ENCODE peak calls at places on chromosomes 16 and 17, in five cellular contexts. One of them, this sample, is unnamed.

GRCh38 chr17:61247438-61247837 is 152.2 kb upstream of the TBX2 start:
- DNase-seq in tibial nerve: peak
- DNase-seq in endodermal cell: no peak
- DNase-seq in coronary artery: no peak
- DNase-seq in mesendoderm: no peak
- DNase-seq in this sample: no peak

GRCh38 chr17:45221081-45221996 is at the start of gene FMNL1:
- DNase-seq in tibial nerve: no peak
- DNase-seq in endodermal cell: peak
- DNase-seq in coronary artery: peak
- DNase-seq in mesendoderm: no peak
- DNase-seq in this sample: no peak

GRCh38 chr16:10250137-10250850 is 68.1 kb upstream of the GRIN2A start:
- DNase-seq in tibial nerve: no peak
- DNase-seq in endodermal cell: peak
- DNase-seq in coronary artery: no peak
- DNase-seq in mesendoderm: peak
- DNase-seq in this sample: no peak

GRCh38 chr16:46884513-46885293 is 541 bp downstream of the GPT2 start:
- DNase-seq in tibial nerve: no peak
- DNase-seq in endodermal cell: peak
- DNase-seq in coronary artery: no peak
- DNase-seq in mesendoderm: peak
- DNase-seq in this sample: peak

GRCh38 chr16:57629516-57630401 is 1.3 kb downstream of the ADGRG1 start:
- DNase-seq in tibial nerve: no peak
- DNase-seq in endodermal cell: no peak
- DNase-seq in coronary artery: no peak
- DNase-seq in mesendoderm: no peak
- DNase-seq in this sample: no peak

GRCh38 chr17:17886747-17887146 is 50.0 kb upstream of the SREBF1 start:
- DNase-seq in tibial nerve: no peak
- DNase-seq in endodermal cell: peak
- DNase-seq in coronary artery: no peak
- DNase-seq in mesendoderm: no peak
- DNase-seq in this sample: no peak

GRCh38 chr17:70499067-70499786 is 329.9 kb downstream of the KCNJ2 start:
- DNase-seq in tibial nerve: no peak
- DNase-seq in endodermal cell: peak
- DNase-seq in coronary artery: no peak
- DNase-seq in mesendoderm: peak
- DNase-seq in this sample: no peak

GRCh38 chr17:80962356-80963329 is 29.0 kb upstream of the CHMP6 start:
- DNase-seq in tibial nerve: no peak
- DNase-seq in endodermal cell: no peak
- DNase-seq in coronary artery: no peak
- DNase-seq in mesendoderm: no peak
- DNase-seq in this sample: no peak

GRCh38 chr16:8689686-8690085 is 15.3 kb downstream of the ABAT start:
- DNase-seq in tibial nerve: no peak
- DNase-seq in endodermal cell: no peak
- DNase-seq in coronary artery: no peak
- DNase-seq in mesendoderm: no peak
- DNase-seq in this sample: no peak

GRCh38 chr17:78322858-78323455 is 36.9 kb downstream of the SOCS3 start:
- DNase-seq in tibial nerve: peak
- DNase-seq in endodermal cell: no peak
- DNase-seq in coronary artery: peak
- DNase-seq in mesendoderm: no peak
- DNase-seq in this sample: no peak

GRCh38 chr16:15485175-15485574 is 50.8 kb downstream of the BMERB1 start:
- DNase-seq in tibial nerve: no peak
- DNase-seq in endodermal cell: no peak
- DNase-seq in coronary artery: no peak
- DNase-seq in mesendoderm: no peak
- DNase-seq in this sample: no peak

GRCh38 chr16:59887856-59888255 is 1153.7 kb upstream of the GOT2 start:
- DNase-seq in tibial nerve: no peak
- DNase-seq in endodermal cell: no peak
- DNase-seq in coronary artery: no peak
- DNase-seq in mesendoderm: no peak
- DNase-seq in this sample: no peak

GRCh38 chr16:1612320-1613111 is at the start of gene CRAMP1:
- DNase-seq in tibial nerve: no peak
- DNase-seq in endodermal cell: peak
- DNase-seq in coronary artery: no peak
- DNase-seq in mesendoderm: peak
- DNase-seq in this sample: peak

GRCh38 chr17:8250101-8250500 is 1.0 kb downstream of the PFAS start:
- DNase-seq in tibial nerve: no peak
- DNase-seq in endodermal cell: no peak
- DNase-seq in coronary artery: no peak
- DNase-seq in mesendoderm: no peak
- DNase-seq in this sample: no peak

GRCh38 chr17:7523033-7523432 is 25.8 kb upstream of the TNFSF12 start:
- DNase-seq in tibial nerve: no peak
- DNase-seq in endodermal cell: peak
- DNase-seq in coronary artery: no peak
- DNase-seq in mesendoderm: peak
- DNase-seq in this sample: no peak

GRCh38 chr16:74807052-74807646 is 32.5 kb upstream of the FA2H start:
- DNase-seq in tibial nerve: no peak
- DNase-seq in endodermal cell: no peak
- DNase-seq in coronary artery: no peak
- DNase-seq in mesendoderm: peak
- DNase-seq in this sample: no peak
- H3K27ac ChIP-seq in tibial nerve: no peak
- H3K27ac ChIP-seq in endodermal cell: no peak
- H3K27ac ChIP-seq in coronary artery: no peak
- H3K27ac ChIP-seq in mesendoderm: no peak
- H3K27ac ChIP-seq in this sample: no peak

DNA sequence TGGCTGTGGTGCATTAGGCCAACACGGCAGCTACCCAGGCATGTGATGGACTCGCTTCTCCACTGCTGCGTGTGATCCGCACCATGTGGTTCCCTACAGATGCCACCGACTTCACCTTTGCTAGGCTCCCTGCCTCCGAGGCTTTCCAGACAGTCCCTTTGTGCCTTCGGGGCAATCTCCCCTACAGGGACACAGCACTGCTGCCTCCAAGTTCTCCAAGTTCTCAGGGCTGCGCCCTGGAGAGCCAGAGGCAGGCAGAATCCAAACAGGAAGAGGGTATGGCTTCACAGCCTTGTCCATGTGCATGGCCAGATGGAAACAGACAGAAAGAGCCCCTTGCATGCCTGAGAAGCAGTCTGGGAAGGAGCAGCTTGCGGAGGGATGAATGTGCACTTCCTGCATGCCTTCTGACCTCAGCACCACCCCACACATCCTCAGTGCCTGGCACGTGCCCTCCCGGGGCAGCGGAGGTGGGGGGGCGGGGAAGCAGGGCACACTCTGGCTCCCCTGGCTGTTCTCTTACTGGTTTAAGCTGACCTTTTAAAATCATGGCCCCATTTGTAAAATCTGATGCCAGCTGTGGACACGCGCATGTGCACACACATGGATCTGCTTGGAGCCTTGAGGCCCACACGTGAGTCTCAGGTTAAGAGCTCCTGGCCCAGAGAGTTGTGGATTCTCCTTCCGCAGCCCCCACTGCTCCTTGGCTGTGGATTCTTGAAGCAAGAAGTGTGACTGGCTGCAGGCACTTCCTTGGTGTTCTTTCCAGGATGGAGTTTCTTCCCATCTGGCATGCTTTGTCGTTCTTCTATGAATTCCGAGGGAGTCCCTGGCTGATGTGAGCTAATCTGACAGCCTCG is 55.3 kb upstream of the MTSS2 start:
- DNase-seq in tibial nerve: no peak
- DNase-seq in endodermal cell: no peak
- DNase-seq in coronary artery: no peak
- DNase-seq in mesendoderm: no peak
- DNase-seq in this sample: no peak
- H3K27ac ChIP-seq in tibial nerve: peak
- H3K27ac ChIP-seq in endodermal cell: no peak
- H3K27ac ChIP-seq in coronary artery: no peak
- H3K27ac ChIP-seq in mesendoderm: peak
- H3K27ac ChIP-seq in this sample: no peak

DNA sequence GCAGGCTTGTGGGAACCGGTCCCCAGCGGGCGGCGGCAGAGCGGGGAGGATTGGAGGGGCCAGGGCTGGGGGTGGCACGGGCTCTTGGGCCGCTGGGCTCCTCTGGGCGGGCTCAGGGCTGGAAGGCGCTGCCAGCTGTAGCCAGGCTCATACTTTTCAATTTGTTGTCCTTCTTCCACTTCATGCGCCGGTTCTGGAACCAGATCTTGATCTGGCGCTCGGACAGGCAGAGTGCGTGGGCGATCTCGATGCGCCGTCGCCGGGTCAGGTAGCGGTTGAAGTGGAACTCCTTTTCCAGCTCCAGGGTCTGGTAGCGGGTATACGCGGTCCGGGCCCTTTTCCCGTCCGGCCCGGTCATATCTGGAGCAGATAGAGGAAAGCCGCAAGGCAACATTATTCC is 1.5 kb downstream of the HOXB5 start:
- DNase-seq in tibial nerve: no peak
- DNase-seq in endodermal cell: peak
- DNase-seq in coronary artery: no peak
- DNase-seq in mesendoderm: no peak
- DNase-seq in this sample: no peak
- H3K27ac ChIP-seq in tibial nerve: no peak
- H3K27ac ChIP-seq in endodermal cell: no peak
- H3K27ac ChIP-seq in coronary artery: no peak
- H3K27ac ChIP-seq in mesendoderm: no peak
- H3K27ac ChIP-seq in this sample: no peak

GRCh38 chr16:53052519-53053501 is at the start of gene CHD9NB:
- DNase-seq in tibial nerve: no peak
- DNase-seq in endodermal cell: peak
- DNase-seq in coronary artery: no peak
- DNase-seq in mesendoderm: peak
- DNase-seq in this sample: no peak
- H3K27ac ChIP-seq in tibial nerve: no peak
- H3K27ac ChIP-seq in endodermal cell: no peak
- H3K27ac ChIP-seq in coronary artery: no peak
- H3K27ac ChIP-seq in mesendoderm: no peak
- H3K27ac ChIP-seq in this sample: no peak

DNA sequence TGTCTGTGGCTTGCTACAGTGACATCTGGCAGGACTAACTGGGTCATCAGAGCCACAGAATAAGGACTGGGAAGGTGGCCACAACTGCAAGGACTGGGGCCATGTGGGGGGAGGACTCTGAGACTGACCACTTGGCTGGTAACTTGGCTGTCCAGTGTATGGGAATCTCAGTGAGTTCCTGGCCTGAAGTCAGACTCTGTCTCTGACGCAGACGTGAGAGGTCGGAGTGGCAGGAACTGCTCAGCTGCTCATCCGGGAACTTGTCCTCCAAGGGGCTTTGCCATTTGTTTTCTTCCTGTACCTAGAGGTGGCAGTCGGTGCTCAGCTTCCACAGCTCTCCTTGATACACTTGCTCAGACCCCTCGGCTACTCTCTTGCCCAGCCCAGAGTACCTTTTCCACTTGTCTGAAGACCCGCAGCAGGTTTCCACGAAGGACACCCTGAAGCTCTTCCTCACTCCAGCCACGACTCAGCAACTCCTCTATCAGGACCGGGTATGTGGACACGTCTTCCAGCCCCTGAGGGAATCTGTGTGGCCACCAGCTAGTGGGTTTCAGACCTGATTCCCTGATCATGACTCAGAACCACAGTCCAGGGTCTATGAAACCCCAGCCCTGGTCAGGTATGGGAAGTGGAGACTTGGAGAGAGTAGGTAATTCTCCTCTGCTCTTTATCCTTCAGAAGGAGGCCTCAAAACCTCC is 7.3 kb upstream of the DPEP3 start:
- DNase-seq in tibial nerve: no peak
- DNase-seq in endodermal cell: no peak
- DNase-seq in coronary artery: no peak
- DNase-seq in mesendoderm: no peak
- DNase-seq in this sample: peak
- H3K27ac ChIP-seq in tibial nerve: no peak
- H3K27ac ChIP-seq in endodermal cell: no peak
- H3K27ac ChIP-seq in coronary artery: no peak
- H3K27ac ChIP-seq in mesendoderm: no peak
- H3K27ac ChIP-seq in this sample: peak

GRCh38 chr16:35140293-35140986 is 1681.0 kb downstream of the TP53TG3F start:
- DNase-seq in tibial nerve: no peak
- DNase-seq in endodermal cell: no peak
- DNase-seq in coronary artery: peak
- DNase-seq in mesendoderm: no peak
- DNase-seq in this sample: no peak
- H3K27ac ChIP-seq in tibial nerve: no peak
- H3K27ac ChIP-seq in endodermal cell: no peak
- H3K27ac ChIP-seq in coronary artery: no peak
- H3K27ac ChIP-seq in mesendoderm: no peak
- H3K27ac ChIP-seq in this sample: no peak

DNA sequence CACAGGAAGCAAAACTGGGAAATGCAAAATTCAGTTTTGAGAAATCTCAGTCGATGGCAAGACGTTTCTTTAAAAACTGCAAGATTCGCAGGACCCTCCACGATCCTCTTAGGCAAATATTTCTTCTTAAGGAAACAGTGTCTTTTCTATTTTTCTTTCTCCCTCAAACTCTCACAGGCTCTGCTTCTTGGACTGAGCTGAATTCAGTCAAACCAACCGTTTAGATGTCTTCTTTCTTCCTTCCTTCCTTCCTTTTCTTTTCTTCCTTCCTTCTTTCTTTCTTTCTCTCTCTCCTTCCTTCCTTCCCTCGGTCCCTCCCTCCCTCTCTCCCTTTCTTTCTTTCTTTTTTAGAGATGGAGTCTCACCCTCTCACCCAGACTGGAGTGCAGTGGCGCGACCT is 67.2 kb upstream of the AXIN2 start:
- DNase-seq in tibial nerve: no peak
- DNase-seq in endodermal cell: no peak
- DNase-seq in coronary artery: no peak
- DNase-seq in mesendoderm: no peak
- DNase-seq in this sample: no peak
- H3K27ac ChIP-seq in tibial nerve: no peak
- H3K27ac ChIP-seq in endodermal cell: no peak
- H3K27ac ChIP-seq in coronary artery: no peak
- H3K27ac ChIP-seq in mesendoderm: no peak
- H3K27ac ChIP-seq in this sample: no peak

GRCh38 chr17:75459590-75460267 is 3.3 kb downstream of the TMEM94 start:
- DNase-seq in tibial nerve: no peak
- DNase-seq in endodermal cell: no peak
- DNase-seq in coronary artery: no peak
- DNase-seq in mesendoderm: no peak
- DNase-seq in this sample: peak
- H3K27ac ChIP-seq in tibial nerve: peak
- H3K27ac ChIP-seq in endodermal cell: no peak
- H3K27ac ChIP-seq in coronary artery: peak
- H3K27ac ChIP-seq in mesendoderm: no peak
- H3K27ac ChIP-seq in this sample: peak

GRCh38 chr17:64276961-64277505 is 14.0 kb upstream of the TEX2 start:
- DNase-seq in tibial nerve: no peak
- DNase-seq in endodermal cell: peak
- DNase-seq in coronary artery: no peak
- DNase-seq in mesendoderm: peak
- DNase-seq in this sample: no peak
- H3K27ac ChIP-seq in tibial nerve: no peak
- H3K27ac ChIP-seq in endodermal cell: no peak
- H3K27ac ChIP-seq in coronary artery: peak
- H3K27ac ChIP-seq in mesendoderm: no peak
- H3K27ac ChIP-seq in this sample: no peak